ENCODE peak calls at places on chromosomes 2 and 18, in four cellular contexts. J, F, R and O are unnamed samples.

GRCh38 chr18:9898792-9899549 is 13.2 kb downstream of the TXNDC2 start:
- DNase-seq in J (no peak), F (peak), R (no peak), O (no peak)

GRCh38 chr2:38619458-38620164 is 16.9 kb upstream of the HNRNPLL start:
- DNase-seq in J (no peak), F (no peak), R (peak), O (no peak)

GRCh38 chr2:30331869-30332268 is 100.5 kb downstream of the LBH start:
- DNase-seq in J (no peak), F (no peak), R (no peak), O (no peak)

GRCh38 chr18:75923169-75923568 is 495.7 kb upstream of the SMIM21 start:
- DNase-seq in J (no peak), F (peak), R (peak), O (peak)

GRCh38 chr2:237227190-237227988 is 141.7 kb downstream of the COPS8 start:
- DNase-seq in J (no peak), F (peak), R (peak), O (peak)

GRCh38 chr2:119706196-119706595 is 27.2 kb downstream of the TMEM177 start:
- DNase-seq in J (no peak), F (no peak), R (no peak), O (no peak)

GRCh38 chr18:39058386-39059000 is 1492.9 kb upstream of the CELF4 start:
- DNase-seq in J (no peak), F (no peak), R (peak), O (no peak)

GRCh38 chr2:165015052-165015642 is 59.8 kb upstream of the SLC38A11 start:
- DNase-seq in J (no peak), F (peak), R (peak), O (peak)

GRCh38 chr18:68660355-68661183 is 54.3 kb downstream of the TMX3 start:
- DNase-seq in J (peak), F (peak), R (peak), O (no peak)

GRCh38 chr2:26605195-26605968 is 35.8 kb downstream of the CIB4 start:
- DNase-seq in J (no peak), F (peak), R (peak), O (peak)

GRCh38 chr2:154130821-154131220 is 259.1 kb downstream of the GALNT13 start:
- DNase-seq in J (no peak), F (no peak), R (no peak), O (no peak)

GRCh38 chr2:127039387-127040031 is 67.4 kb downstream of the BIN1 start:
- DNase-seq in J (no peak), F (no peak), R (no peak), O (no peak)

GRCh38 chr2:239685965-239686364 is 285.1 kb upstream of the HDAC4 start:
- DNase-seq in J (no peak), F (no peak), R (no peak), O (no peak)

GRCh38 chr18:48563027-48563426 is 24.2 kb downstream of the CTIF start:
- DNase-seq in J (no peak), F (peak), R (peak), O (peak)

GRCh38 chr2:204530464-204530805 is 14.8 kb upstream of the PARD3B start:
- DNase-seq in J (no peak), F (no peak), R (no peak), O (no peak)

GRCh38 chr2:6973895-6974545 is 56.8 kb downstream of the RNF144A start:
- DNase-seq in J (no peak), F (no peak), R (no peak), O (no peak)

GRCh38 chr2:27717070-27717453 is 53.4 kb downstream of the SLC4A1AP start:
- DNase-seq in J (no peak), F (no peak), R (no peak), O (no peak)

GRCh38 chr18:37484893-37485834 is 80.4 kb downstream of the CELF4 start:
- DNase-seq in J (no peak), F (no peak), R (no peak), O (no peak)

GRCh38 chr2:214127178-214127970 is 283.5 kb upstream of the VWC2L start:
- DNase-seq in J (no peak), F (peak), R (peak), O (no peak)

GRCh38 chr2:140580799-140581198 is 1550.0 kb downstream of the LRP1B start:
- DNase-seq in J (no peak), F (no peak), R (no peak), O (no peak)

GRCh38 chr2:19542796-19543195 is 184.4 kb upstream of the OSR1 start:
- DNase-seq in J (no peak), F (no peak), R (no peak), O (no peak)

GRCh38 chr2:237766334-237766733 is 32.2 kb upstream of the RBM44 start:
- DNase-seq in J (no peak), F (no peak), R (peak), O (no peak)

GRCh38 chr2:12303181-12304030 is 413.3 kb upstream of the TRIB2 start:
- DNase-seq in J (no peak), F (peak), R (peak), O (peak)

GRCh38 chr18:53380063-53380639 is 844.3 kb downstream of the MBD2 start:
- DNase-seq in J (no peak), F (no peak), R (peak), O (no peak)

GRCh38 chr2:220165401-220165800 is 538.0 kb downstream of the SLC4A3 start:
- DNase-seq in J (no peak), F (no peak), R (no peak), O (no peak)

GRCh38 chr2:112686348-112687217 is 34.2 kb upstream of the NT5DC4 start:
- DNase-seq in J (no peak), F (no peak), R (no peak), O (no peak)